ENCODE peak calls at places on chromosomes 11 and 22, in four cellular contexts. L is Peyer's patch; C is stimulated activated CD8-positive, alpha-beta memory T cell treated with anti-CD3 and anti-CD28 coated beads, Interleukin-4, amount 100 ng/mL, for 4 hours; N is hippocampal formation. B is an unnamed sample.

GRCh38 chr11:12239396-12240298 is 129.3 kb downstream of the MICAL2 start:
- DNase-seq in L (peak), C (no peak), N (no peak), B (no peak)

GRCh38 chr11:122418032-122418431 is 237.5 kb upstream of the UBASH3B start:
- DNase-seq in L (no peak), C (no peak), N (no peak), B (no peak)

GRCh38 chr11:64660205-64660604 is 62.8 kb downstream of the NRXN2 start:
- DNase-seq in L (no peak), C (no peak), N (no peak), B (no peak)

GRCh38 chr11:45799562-45799961 is 5.4 kb upstream of the SLC35C1 start:
- DNase-seq in L (no peak), C (no peak), N (no peak), B (no peak)

GRCh38 chr22:31144223-31144622 is 3.9 kb upstream of the PLA2G3 start:
- DNase-seq in L (peak), C (no peak), N (no peak), B (no peak)

GRCh38 chr11:119207607-119208006 is 1.5 kb downstream of the CBL start:
- DNase-seq in L (no peak), C (no peak), N (no peak), B (no peak)

GRCh38 chr22:45743687-45744086 is 72.1 kb downstream of the ATXN10 start:
- DNase-seq in L (no peak), C (no peak), N (no peak), B (no peak)

GRCh38 chr11:11970556-11970955 is 37.9 kb downstream of the DKK3 start:
- DNase-seq in L (no peak), C (no peak), N (no peak), B (no peak)

GRCh38 chr11:111694851-111695250 is 71.3 kb downstream of the PPP2R1B start:
- DNase-seq in L (no peak), C (no peak), N (no peak), B (no peak)

GRCh38 chr11:45858751-45859398 is 11.6 kb downstream of the CRY2 start:
- DNase-seq in L (no peak), C (no peak), N (no peak), B (no peak)

GRCh38 chr22:46515208-46516111 is 22.0 kb downstream of the CELSR1 start:
- DNase-seq in L (no peak), C (no peak), N (no peak), B (no peak)

GRCh38 chr22:20128902-20129746 is 2.5 kb upstream of the ZDHHC8 start:
- DNase-seq in L (peak), C (no peak), N (no peak), B (no peak)

GRCh38 chr22:29217827-29218757 is 12.4 kb downstream of the EMID1 start:
- DNase-seq in L (no peak), C (no peak), N (no peak), B (no peak)

GRCh38 chr11:68016904-68017817 is 7.0 kb downstream of the ALDH3B1 start:
- DNase-seq in L (no peak), C (no peak), N (no peak), B (no peak)

GRCh38 chr11:96036863-96037262 is 113.0 kb upstream of the MTMR2 start:
- DNase-seq in L (no peak), C (no peak), N (no peak), B (no peak)

GRCh38 chr22:49975543-49976389 is 15.2 kb downstream of the PIM3 start:
- DNase-seq in L (peak), C (peak), N (no peak), B (no peak)

GRCh38 chr11:79458712-79459111 is 17.9 kb upstream of the TENM4 start:
- DNase-seq in L (no peak), C (no peak), N (no peak), B (no peak)

GRCh38 chr22:45034156-45034555 is 24.4 kb upstream of the PHF21B start:
- DNase-seq in L (no peak), C (no peak), N (no peak), B (no peak)

GRCh38 chr11:133934599-133935550 is 21.9 kb downstream of the IGSF9B start:
- DNase-seq in L (no peak), C (no peak), N (peak), B (peak)

B was measured in cerebellar nuclear complex.